ENCODE peak calls at places on chromosomes 12 and 14, in ten cellular contexts. T is GM10248; O is NCI-H510A treated with DMSO at 0.1 percent for 48 hours; R is activated CD8-positive, alpha-beta memory T cell treated with anti-CD3 and anti-CD28 coated beads for 4 hours; Y is heart right ventricle; H is psoas muscle; P is stimulated activated CD4-positive, alpha-beta T cell treated with anti-CD3 and anti-CD28 coated beads, Interleukin-15, amount 100 ng/mL, for 24 hours; W is fibroblast of mammary gland; E is central memory CD8-positive, alpha-beta T cell; N is glomerular endothelial cell. J is an unnamed sample.

GRCh38 chr12:50924439-50925341 is 27.7 kb upstream of the HIGD1C start:
- DNase-seq in T (peak; percentile 71), O (peak; percentile 81), R (peak; percentile 11), Y (peak; percentile 95), H (peak; percentile 89), P (peak; percentile 18), W (peak; percentile 98), E (no peak), N (peak; percentile 82), J (peak; percentile 93)

GRCh38 chr12:9635014-9635413 is 27.3 kb upstream of the KLRB1 start:
- DNase-seq in T (no peak), O (no peak), R (no peak), Y (no peak), H (no peak), P (no peak), W (no peak), E (no peak), N (no peak), J (no peak)

GRCh38 chr12:127297327-127297726 is 969.6 kb upstream of the TMEM132C start:
- DNase-seq in T (no peak), O (peak; percentile 45), R (no peak), Y (no peak), H (no peak), P (no peak), W (no peak), E (no peak), N (no peak), J (no peak)

GRCh38 chr14:24390696-24391468 is 7.9 kb upstream of the NYNRIN start:
- DNase-seq in T (no peak), O (no peak), R (no peak), Y (no peak), H (no peak), P (no peak), W (peak; percentile 45), E (no peak), N (no peak), J (no peak)

GRCh38 chr12:13390381-13390856 is 193.9 kb downstream of the EMP1 start:
- DNase-seq in T (no peak), O (no peak), R (no peak), Y (peak; percentile 86), H (peak; percentile 87), P (no peak), W (peak; percentile 83), E (no peak), N (no peak), J (peak; percentile 91)

GRCh38 chr12:51067229-51067628 is 16.2 kb downstream of the CSRNP2 start:
- DNase-seq in T (no peak), O (no peak), R (no peak), Y (no peak), H (no peak), P (no peak), W (no peak), E (no peak), N (no peak), J (no peak)

GRCh38 chr12:124577986-124578385 is 10.6 kb upstream of the NCOR2 start:
- DNase-seq in T (no peak), O (peak; percentile 60), R (no peak), Y (no peak), H (no peak), P (no peak), W (no peak), E (no peak), N (no peak), J (no peak)

GRCh38 chr12:120468271-120468845 is 1.2 kb downstream of the SRSF9 start:
- DNase-seq in T (peak; percentile 34), O (peak; percentile 17), R (no peak), Y (peak; percentile 20), H (peak; percentile 27), P (peak; percentile 43), W (peak; percentile 66), E (no peak), N (no peak), J (peak; percentile 52)

GRCh38 chr12:117587646-117588287 is 226.3 kb upstream of the NOS1 start:
- DNase-seq in T (peak; percentile 68), O (peak; percentile 74), R (no peak), Y (peak; percentile 18), H (peak; percentile 45), P (peak; percentile 63), W (no peak), E (no peak), N (peak; percentile 5), J (peak; percentile 51)

GRCh38 chr12:72330291-72330690 is 58.1 kb downstream of the TRHDE start:
- DNase-seq in T (no peak), O (no peak), R (no peak), Y (no peak), H (peak; percentile 11), P (no peak), W (peak; percentile 0), E (no peak), N (no peak), J (no peak)

J was measured in lung.